ENCODE peak calls at places on chromosomes 3 and 15, in six cellular contexts. F is T follicular helper cell; P is activated CD8-positive, alpha-beta memory T cell treated with anti-CD3 and anti-CD28 coated beads, Interleukin-2, amount 50 U/mL, for 4 hours; A is stimulated activated CD4-positive, alpha-beta T cell treated with anti-CD3 and anti-CD28 coated beads, Interleukin-12 subunit alpha, Interleukin-12 subunit beta, amount 100 ng/mL, for 48 hours; T is fibroblast of pulmonary artery; L is neuronal stem cell. Q is an unnamed sample.
A peak's percentile ranks its signal among the peaks of the same experiment; 100 is the strongest.

GRCh38 chr3:155302891-155303290 is 9.4 kb upstream of the STRIT1 start:
- DNase-seq in T (no peak), A (no peak), F (no peak), L (no peak), P (no peak), Q (no peak)

GRCh38 chr15:52331490-52332240 is 36.1 kb upstream of the MYO5C start:
- DNase-seq in L (no peak), F (peak; percentile 4), T (peak; percentile 70), P (peak; percentile 34), A (peak; percentile 31), Q (peak; percentile 18)

GRCh38 chr3:69865920-69866679 is 126.8 kb downstream of the MITF start:
- DNase-seq in P (no peak), A (no peak), L (no peak), F (no peak), T (peak; percentile 4), Q (no peak)

GRCh38 chr15:84822774-84823579 is 5.8 kb downstream of the ALPK3 start:
- DNase-seq in P (no peak), F (no peak), L (no peak), T (no peak), A (no peak), Q (no peak)

GRCh38 chr3:151086484-151087456 is 1.3 kb downstream of the MED12L start:
- DNase-seq in L (peak; percentile 78), P (peak; percentile 68), A (peak; percentile 47), T (peak; percentile 87), F (peak; percentile 50), Q (peak; percentile 45)

GRCh38 chr3:126261037-126261436 is 80.7 kb upstream of the ALDH1L1 start:
- DNase-seq in L (no peak), A (no peak), F (no peak), T (peak; percentile 81), P (no peak), Q (no peak)

GRCh38 chr15:78909791-78910228 is 35.0 kb downstream of the CTSH start:
- DNase-seq in A (peak; percentile 41), P (no peak), L (peak; percentile 68), F (peak; percentile 9), T (peak; percentile 64), Q (no peak)

GRCh38 chr3:81823882-81824395 is 62.5 kb upstream of the GBE1 start:
- DNase-seq in F (no peak), T (no peak), P (no peak), L (no peak), A (no peak), Q (no peak)

GRCh38 chr3:188150982-188151381 is 3.0 kb upstream of the LPP start:
- DNase-seq in T (no peak), A (no peak), F (no peak), L (no peak), P (no peak), Q (no peak)

GRCh38 chr15:98649996-98650870 is 1.9 kb downstream of the IGF1R start:
- DNase-seq in L (no peak), T (peak; percentile 36), A (peak; percentile 23), F (peak; percentile 32), P (peak; percentile 43), Q (no peak)

GRCh38 chr3:278300-279064 is 81.9 kb downstream of the CHL1 start:
- DNase-seq in P (no peak), L (no peak), F (no peak), T (no peak), A (no peak), Q (no peak)

GRCh38 chr15:96947830-96948229 is 617.3 kb downstream of the NR2F2 start:
- DNase-seq in T (peak; percentile 3), L (peak; percentile 38), F (no peak), A (no peak), P (no peak), Q (no peak)

GRCh38 chr15:42710662-42711061 is 26.3 kb downstream of the CDAN1 start:
- DNase-seq in F (no peak), L (no peak), T (no peak), A (no peak), P (no peak), Q (no peak)

GRCh38 chr3:158718490-158719170 is 13.6 kb downstream of the RARRES1 start:
- DNase-seq in L (no peak), P (no peak), A (no peak), F (no peak), T (peak; percentile 88), Q (no peak)

GRCh38 chr15:98760112-98760826 is 111.9 kb downstream of the IGF1R start:
- DNase-seq in F (no peak), L (no peak), A (no peak), T (no peak), P (no peak), Q (no peak)

GRCh38 chr3:39639344-39640236 is 169.8 kb upstream of the MYRIP start:
- DNase-seq in P (no peak), F (no peak), T (peak; percentile 93), L (peak; percentile 14), A (peak; percentile 12), Q (no peak)

GRCh38 chr3:17954801-17955200 is 212.4 kb upstream of the TBC1D5 start:
- DNase-seq in A (no peak), F (no peak), L (no peak), P (no peak), T (no peak), Q (no peak)

GRCh38 chr3:182741214-182741613 is 52.1 kb upstream of the ATP11B start:
- DNase-seq in P (no peak), F (no peak), A (no peak), L (no peak), T (no peak), Q (no peak)

GRCh38 chr3:196207833-196208607 is 3.2 kb downstream of the ZDHHC19 start:
- DNase-seq in P (peak; percentile 54), F (peak; percentile 59), L (peak; percentile 37), A (peak; percentile 58), T (no peak), Q (peak; percentile 57)

GRCh38 chr3:56974242-56974945 is 86.1 kb upstream of the SPATA12 start:
- DNase-seq in A (no peak), L (no peak), P (no peak), F (no peak), T (no peak), Q (no peak)

GRCh38 chr3:30114918-30115317 is 491.5 kb upstream of the TGFBR2 start:
- DNase-seq in A (no peak), L (no peak), T (no peak), P (no peak), F (no peak), Q (no peak)

GRCh38 chr15:70212963-70213315 is 115.2 kb upstream of the TLE3 start:
- DNase-seq in P (no peak), L (no peak), F (no peak), A (no peak), T (no peak), Q (no peak)

GRCh38 chr3:59518268-59518667 is 468.4 kb upstream of the CFAP20DC start:
- DNase-seq in F (no peak), A (no peak), P (no peak), L (no peak), T (no peak), Q (no peak)

GRCh38 chr3:71103430-71103881 is 480.1 kb downstream of the FOXP1 start:
- DNase-seq in A (no peak), F (no peak), T (peak; percentile 69), P (no peak), L (no peak), Q (no peak)

GRCh38 chr3:119318871-119319270 is 24.7 kb downstream of the ARHGAP31 start:
- DNase-seq in A (no peak), P (no peak), F (no peak), T (peak; percentile 44), L (no peak), Q (no peak)

GRCh38 chr3:141105828-141106628 is 54.9 kb downstream of the SPSB4 start:
- DNase-seq in F (peak; percentile 33), P (peak; percentile 50), L (peak; percentile 80), T (peak; percentile 92), A (peak; percentile 67), Q (no peak)

GRCh38 chr3:45551214-45552010 is 43.1 kb upstream of the LIMD1 start:
- DNase-seq in A (no peak), P (no peak), L (no peak), F (no peak), T (peak; percentile 96), Q (no peak)

GRCh38 chr3:24025805-24026204 is 80.7 kb downstream of the NR1D2 start:
- DNase-seq in A (no peak), F (no peak), P (no peak), L (no peak), T (no peak), Q (no peak)

GRCh38 chr3:108319428-108320053 is 23.2 kb downstream of the HHLA2 start:
- DNase-seq in P (no peak), L (no peak), F (no peak), T (no peak), A (no peak), Q (no peak)

GRCh38 chr3:31230834-31231233 is 301.9 kb upstream of the STT3B start:
- DNase-seq in F (no peak), L (no peak), P (no peak), T (no peak), A (no peak), Q (no peak)

GRCh38 chr15:83066034-83066760 is 855 bp downstream of the BTBD1 start:
- DNase-seq in P (no peak), L (peak; percentile 27), T (no peak), A (no peak), F (no peak), Q (no peak)

GRCh38 chr15:65580287-65580686 is 30.6 kb downstream of the INTS14 start:
- DNase-seq in F (no peak), L (no peak), T (peak; percentile 45), P (no peak), A (no peak), Q (no peak)

GRCh38 chr15:58462547-58462946 is 30.8 kb downstream of the LIPC start:
- DNase-seq in T (no peak), P (no peak), L (no peak), F (no peak), A (no peak), Q (no peak)

GRCh38 chr3:168939651-168940238 is 723.8 kb downstream of the MECOM start:
- DNase-seq in L (no peak), T (no peak), A (no peak), F (no peak), P (no peak), Q (no peak)

GRCh38 chr3:121677141-121677540 is 16.4 kb upstream of the HCLS1 start:
- DNase-seq in L (no peak), P (no peak), T (no peak), F (no peak), A (no peak), Q (no peak)

GRCh38 chr3:8509961-8510360 is 8.3 kb downstream of the LMCD1 start:
- DNase-seq in P (no peak), T (peak; percentile 70), F (no peak), L (no peak), A (no peak), Q (no peak)

GRCh38 chr3:108171095-108171494 is 51.1 kb downstream of the IFT57 start:
- DNase-seq in T (no peak), P (no peak), L (no peak), A (no peak), F (no peak), Q (no peak)

GRCh38 chr3:43171770-43172169 is 65.9 kb upstream of the POMGNT2 start:
- DNase-seq in A (no peak), T (no peak), P (no peak), F (no peak), L (no peak), Q (no peak)

GRCh38 chr3:56855856-56856538 is 54.2 kb upstream of the ARHGEF3 start:
- DNase-seq in T (peak; percentile 42), F (no peak), P (peak; percentile 28), A (no peak), L (peak; percentile 27), Q (no peak)

Q was measured in T-helper 22 cell.